ENCODE peak calls at places on chromosomes 11 and 22, in eight cellular contexts. One of them, this sample, is unnamed.

GRCh38 chr22:29793396-29793795 is 26.2 kb downstream of the UQCR10 start:
- ATAC-seq in sciatic nerve: no peak
- ATAC-seq in K562: no peak
- ATAC-seq in activated naive CD8-positive, alpha-beta T cell treated with anti-CD3 and anti-CD28 coated beads, Interleukin-2, amount 10 ng/mL, durations not matched to agents 7 days and 5 days: no peak
- ATAC-seq in Right ventricle myocardium superior: no peak
- ATAC-seq in CD4-positive, CD25-positive, alpha-beta regulatory T cell: no peak
- ATAC-seq in central memory CD8-positive, alpha-beta T cell: no peak
- ATAC-seq in pancreas: no peak
- ATAC-seq in this sample: no peak

GRCh38 chr11:104992781-104993180 is 24.4 kb upstream of the CASP4 start:
- ATAC-seq in sciatic nerve: no peak
- ATAC-seq in K562: no peak
- ATAC-seq in activated naive CD8-positive, alpha-beta T cell treated with anti-CD3 and anti-CD28 coated beads, Interleukin-2, amount 10 ng/mL, durations not matched to agents 7 days and 5 days: no peak
- ATAC-seq in Right ventricle myocardium superior: no peak
- ATAC-seq in CD4-positive, CD25-positive, alpha-beta regulatory T cell: no peak
- ATAC-seq in central memory CD8-positive, alpha-beta T cell: no peak
- ATAC-seq in pancreas: no peak
- ATAC-seq in this sample: no peak

GRCh38 chr11:83720675-83721074 is 434.5 kb upstream of the CCDC90B start:
- ATAC-seq in sciatic nerve: no peak
- ATAC-seq in K562: no peak
- ATAC-seq in activated naive CD8-positive, alpha-beta T cell treated with anti-CD3 and anti-CD28 coated beads, Interleukin-2, amount 10 ng/mL, durations not matched to agents 7 days and 5 days: no peak
- ATAC-seq in Right ventricle myocardium superior: no peak
- ATAC-seq in CD4-positive, CD25-positive, alpha-beta regulatory T cell: no peak
- ATAC-seq in central memory CD8-positive, alpha-beta T cell: no peak
- ATAC-seq in pancreas: no peak
- ATAC-seq in this sample: no peak

GRCh38 chr11:35825386-35825785 is 118.5 kb upstream of the LDLRAD3 start:
- ATAC-seq in sciatic nerve: no peak
- ATAC-seq in K562: no peak
- ATAC-seq in activated naive CD8-positive, alpha-beta T cell treated with anti-CD3 and anti-CD28 coated beads, Interleukin-2, amount 10 ng/mL, durations not matched to agents 7 days and 5 days: no peak
- ATAC-seq in Right ventricle myocardium superior: no peak
- ATAC-seq in CD4-positive, CD25-positive, alpha-beta regulatory T cell: no peak
- ATAC-seq in central memory CD8-positive, alpha-beta T cell: no peak
- ATAC-seq in pancreas: no peak
- ATAC-seq in this sample: no peak

GRCh38 chr22:41256254-41256897 is 15.6 kb upstream of the CHADL start:
- ATAC-seq in sciatic nerve: peak; percentile 72
- ATAC-seq in K562: no peak
- ATAC-seq in activated naive CD8-positive, alpha-beta T cell treated with anti-CD3 and anti-CD28 coated beads, Interleukin-2, amount 10 ng/mL, durations not matched to agents 7 days and 5 days: no peak
- ATAC-seq in Right ventricle myocardium superior: no peak
- ATAC-seq in CD4-positive, CD25-positive, alpha-beta regulatory T cell: no peak
- ATAC-seq in central memory CD8-positive, alpha-beta T cell: no peak
- ATAC-seq in pancreas: no peak
- ATAC-seq in this sample: no peak

GRCh38 chr22:17443413-17444203 is 74.3 kb downstream of the CECR2 start:
- ATAC-seq in sciatic nerve: peak; percentile 60
- ATAC-seq in K562: peak; percentile 72
- ATAC-seq in activated naive CD8-positive, alpha-beta T cell treated with anti-CD3 and anti-CD28 coated beads, Interleukin-2, amount 10 ng/mL, durations not matched to agents 7 days and 5 days: no peak
- ATAC-seq in Right ventricle myocardium superior: no peak
- ATAC-seq in CD4-positive, CD25-positive, alpha-beta regulatory T cell: no peak
- ATAC-seq in central memory CD8-positive, alpha-beta T cell: no peak
- ATAC-seq in pancreas: no peak
- ATAC-seq in this sample: no peak

GRCh38 chr11:12137005-12137690 is 26.8 kb downstream of the MICAL2 start:
- ATAC-seq in sciatic nerve: peak; percentile 7
- ATAC-seq in K562: peak; percentile 41
- ATAC-seq in activated naive CD8-positive, alpha-beta T cell treated with anti-CD3 and anti-CD28 coated beads, Interleukin-2, amount 10 ng/mL, durations not matched to agents 7 days and 5 days: no peak
- ATAC-seq in Right ventricle myocardium superior: no peak
- ATAC-seq in CD4-positive, CD25-positive, alpha-beta regulatory T cell: no peak
- ATAC-seq in central memory CD8-positive, alpha-beta T cell: no peak
- ATAC-seq in pancreas: no peak
- ATAC-seq in this sample: no peak

GRCh38 chr11:2834893-2835767 is 50.4 kb downstream of the CDKN1C start:
- ATAC-seq in sciatic nerve: no peak
- ATAC-seq in K562: no peak
- ATAC-seq in activated naive CD8-positive, alpha-beta T cell treated with anti-CD3 and anti-CD28 coated beads, Interleukin-2, amount 10 ng/mL, durations not matched to agents 7 days and 5 days: no peak
- ATAC-seq in Right ventricle myocardium superior: no peak
- ATAC-seq in CD4-positive, CD25-positive, alpha-beta regulatory T cell: no peak
- ATAC-seq in central memory CD8-positive, alpha-beta T cell: no peak
- ATAC-seq in pancreas: no peak
- ATAC-seq in this sample: no peak

GRCh38 chr11:111046291-111046690 is 199.2 kb upstream of the POU2AF2 start:
- ATAC-seq in sciatic nerve: no peak
- ATAC-seq in K562: no peak
- ATAC-seq in activated naive CD8-positive, alpha-beta T cell treated with anti-CD3 and anti-CD28 coated beads, Interleukin-2, amount 10 ng/mL, durations not matched to agents 7 days and 5 days: no peak
- ATAC-seq in Right ventricle myocardium superior: no peak
- ATAC-seq in CD4-positive, CD25-positive, alpha-beta regulatory T cell: no peak
- ATAC-seq in central memory CD8-positive, alpha-beta T cell: no peak
- ATAC-seq in pancreas: no peak
- ATAC-seq in this sample: no peak

GRCh38 chr11:17845431-17845881 is 110.9 kb downstream of the KCNC1 start:
- ATAC-seq in sciatic nerve: peak; percentile 88
- ATAC-seq in K562: no peak
- ATAC-seq in activated naive CD8-positive, alpha-beta T cell treated with anti-CD3 and anti-CD28 coated beads, Interleukin-2, amount 10 ng/mL, durations not matched to agents 7 days and 5 days: no peak
- ATAC-seq in Right ventricle myocardium superior: peak; percentile 47
- ATAC-seq in CD4-positive, CD25-positive, alpha-beta regulatory T cell: no peak
- ATAC-seq in central memory CD8-positive, alpha-beta T cell: no peak
- ATAC-seq in pancreas: peak; percentile 34
- ATAC-seq in this sample: no peak

GRCh38 chr22:20805972-20806471 is 32.1 kb downstream of the SERPIND1 start:
- ATAC-seq in sciatic nerve: no peak
- ATAC-seq in K562: peak; percentile 35
- ATAC-seq in activated naive CD8-positive, alpha-beta T cell treated with anti-CD3 and anti-CD28 coated beads, Interleukin-2, amount 10 ng/mL, durations not matched to agents 7 days and 5 days: no peak
- ATAC-seq in Right ventricle myocardium superior: no peak
- ATAC-seq in CD4-positive, CD25-positive, alpha-beta regulatory T cell: no peak
- ATAC-seq in central memory CD8-positive, alpha-beta T cell: no peak
- ATAC-seq in pancreas: no peak
- ATAC-seq in this sample: no peak

GRCh38 chr11:10751581-10751940 is 515 bp downstream of the CTR9 start:
- ATAC-seq in sciatic nerve: peak; percentile 31
- ATAC-seq in K562: peak; percentile 32
- ATAC-seq in activated naive CD8-positive, alpha-beta T cell treated with anti-CD3 and anti-CD28 coated beads, Interleukin-2, amount 10 ng/mL, durations not matched to agents 7 days and 5 days: peak; percentile 11
- ATAC-seq in Right ventricle myocardium superior: peak; percentile 30
- ATAC-seq in CD4-positive, CD25-positive, alpha-beta regulatory T cell: peak; percentile 4
- ATAC-seq in central memory CD8-positive, alpha-beta T cell: peak; percentile 28
- ATAC-seq in pancreas: peak; percentile 26
- ATAC-seq in this sample: peak; percentile 22

GRCh38 chr11:75262961-75263852 is 22.6 kb downstream of the TPBGL start:
- ATAC-seq in sciatic nerve: peak; percentile 18
- ATAC-seq in K562: peak; percentile 5
- ATAC-seq in activated naive CD8-positive, alpha-beta T cell treated with anti-CD3 and anti-CD28 coated beads, Interleukin-2, amount 10 ng/mL, durations not matched to agents 7 days and 5 days: no peak
- ATAC-seq in Right ventricle myocardium superior: no peak
- ATAC-seq in CD4-positive, CD25-positive, alpha-beta regulatory T cell: no peak
- ATAC-seq in central memory CD8-positive, alpha-beta T cell: no peak
- ATAC-seq in pancreas: peak; percentile 15
- ATAC-seq in this sample: no peak

GRCh38 chr22:27239520-27239919 is 562.0 kb downstream of the MN1 start:
- ATAC-seq in sciatic nerve: no peak
- ATAC-seq in K562: no peak
- ATAC-seq in activated naive CD8-positive, alpha-beta T cell treated with anti-CD3 and anti-CD28 coated beads, Interleukin-2, amount 10 ng/mL, durations not matched to agents 7 days and 5 days: no peak
- ATAC-seq in Right ventricle myocardium superior: peak; percentile 45
- ATAC-seq in CD4-positive, CD25-positive, alpha-beta regulatory T cell: no peak
- ATAC-seq in central memory CD8-positive, alpha-beta T cell: no peak
- ATAC-seq in pancreas: no peak
- ATAC-seq in this sample: no peak

This sample was measured in activated T-helper 17 cell treated with anti-CD3 and anti-CD28 coated beads, Interleukin-2, amount 50 U/mL, for 72 hours.